ENCODE peak calls at places on chromosomes 11 and 22, in four cellular contexts. One of them, this sample, is unnamed.

GRCh38 chr11:64313491-64314145 is 3.7 kb downstream of the TRMT112 start:
- DNase-seq in SHP77: no peak
- DNase-seq in epithelial cell of proximal tubule: no peak
- DNase-seq in coronary artery: no peak
- DNase-seq in this sample: peak

GRCh38 chr11:75371930-75372876 is 20.7 kb upstream of the ARRB1 start:
- DNase-seq in SHP77: peak
- DNase-seq in epithelial cell of proximal tubule: no peak
- DNase-seq in coronary artery: no peak
- DNase-seq in this sample: no peak

GRCh38 chr22:26122920-26123468 is 46.3 kb upstream of the SEZ6L start:
- DNase-seq in SHP77: no peak
- DNase-seq in epithelial cell of proximal tubule: no peak
- DNase-seq in coronary artery: no peak
- DNase-seq in this sample: no peak

GRCh38 chr11:130163346-130164220 is 4.0 kb downstream of the ST14 start:
- DNase-seq in SHP77: peak
- DNase-seq in epithelial cell of proximal tubule: no peak
- DNase-seq in coronary artery: peak
- DNase-seq in this sample: no peak

GRCh38 chr11:68127791-68128681 is 6.8 kb upstream of the CHKA start:
- DNase-seq in SHP77: no peak
- DNase-seq in epithelial cell of proximal tubule: no peak
- DNase-seq in coronary artery: no peak
- DNase-seq in this sample: no peak

GRCh38 chr22:21766933-21767462 is 31.4 kb upstream of the YPEL1 start:
- DNase-seq in SHP77: no peak
- DNase-seq in epithelial cell of proximal tubule: no peak
- DNase-seq in coronary artery: no peak
- DNase-seq in this sample: no peak

GRCh38 chr22:50730941-50731661 is 6.9 kb upstream of the ACR start:
- DNase-seq in SHP77: no peak
- DNase-seq in epithelial cell of proximal tubule: no peak
- DNase-seq in coronary artery: no peak
- DNase-seq in this sample: no peak

GRCh38 chr22:43270949-43271348 is 72.2 kb downstream of the SCUBE1 start:
- DNase-seq in SHP77: no peak
- DNase-seq in epithelial cell of proximal tubule: no peak
- DNase-seq in coronary artery: no peak
- DNase-seq in this sample: no peak

GRCh38 chr11:62545437-62546243 is 966 bp downstream of the AHNAK start:
- DNase-seq in SHP77: no peak
- DNase-seq in epithelial cell of proximal tubule: no peak
- DNase-seq in coronary artery: peak
- DNase-seq in this sample: peak

GRCh38 chr22:44587004-44587793 is 89.2 kb upstream of the RTL6 start:
- DNase-seq in SHP77: peak
- DNase-seq in epithelial cell of proximal tubule: no peak
- DNase-seq in coronary artery: peak
- DNase-seq in this sample: no peak

GRCh38 chr11:126194121-126194543 is 17.3 kb downstream of the RPUSD4 start:
- DNase-seq in SHP77: peak
- DNase-seq in epithelial cell of proximal tubule: no peak
- DNase-seq in coronary artery: no peak
- DNase-seq in this sample: no peak

GRCh38 chr11:74739546-74740270 is 8.5 kb upstream of the CHRDL2 start:
- DNase-seq in SHP77: peak
- DNase-seq in epithelial cell of proximal tubule: no peak
- DNase-seq in coronary artery: no peak
- DNase-seq in this sample: no peak

GRCh38 chr22:38882480-38882879 is 10.5 kb upstream of the CBX6 start:
- DNase-seq in SHP77: no peak
- DNase-seq in epithelial cell of proximal tubule: no peak
- DNase-seq in coronary artery: peak
- DNase-seq in this sample: no peak

GRCh38 chr22:40400173-40400572 is 29.8 kb downstream of the SGSM3 start:
- DNase-seq in SHP77: no peak
- DNase-seq in epithelial cell of proximal tubule: no peak
- DNase-seq in coronary artery: no peak
- DNase-seq in this sample: no peak

GRCh38 chr11:42524534-42525227 is 787.1 kb upstream of the API5 start:
- DNase-seq in SHP77: peak
- DNase-seq in epithelial cell of proximal tubule: no peak
- DNase-seq in coronary artery: no peak
- DNase-seq in this sample: peak

GRCh38 chr11:1763336-1763795 is 361 bp downstream of the CTSD start:
- DNase-seq in SHP77: no peak
- DNase-seq in epithelial cell of proximal tubule: no peak
- DNase-seq in coronary artery: no peak
- DNase-seq in this sample: no peak

This sample was measured in amygdala.